ENCODE peak calls at places on chromosomes 3 and 15, in eight cellular contexts. C, D, E, U, L, P, F and Y are unnamed samples.

GRCh38 chr15:38899300-38899699 is 334.7 kb upstream of the RASGRP1 start:
- DNase-seq in P (no peak), F (no peak), L (no peak), U (peak), D (no peak), E (no peak), C (no peak), Y (no peak)

GRCh38 chr3:159273070-159273469 is 471.2 kb downstream of the MFSD1 start:
- DNase-seq in U (no peak), C (no peak), D (no peak), E (no peak), F (no peak), L (no peak), P (no peak), Y (no peak)

GRCh38 chr3:127325630-127325961 is 37.8 kb upstream of the PRR20G start:
- DNase-seq in D (no peak), E (no peak), F (no peak), L (no peak), U (no peak), P (no peak), C (no peak), Y (no peak)

GRCh38 chr3:152213086-152213674 is 55.5 kb upstream of the MBNL1 start:
- DNase-seq in U (peak), D (no peak), F (no peak), C (peak), L (no peak), E (no peak), P (no peak), Y (no peak)

GRCh38 chr3:126659915-126660886 is 5.3 kb upstream of the TXNRD3 start:
- DNase-seq in D (no peak), E (no peak), C (peak), F (peak), L (no peak), P (no peak), U (peak), Y (no peak)

GRCh38 chr15:98920091-98920880 is 87.3 kb downstream of the PGPEP1L start:
- DNase-seq in E (no peak), D (no peak), P (no peak), L (no peak), F (no peak), C (no peak), U (no peak), Y (no peak)

GRCh38 chr3:194732617-194733016 is 46.9 kb downstream of the FAM43A start:
- DNase-seq in L (no peak), P (no peak), F (no peak), D (no peak), E (no peak), C (no peak), U (no peak), Y (no peak)

GRCh38 chr15:68431792-68432401 is at the start of gene ITGA11:
- DNase-seq in F (no peak), C (peak), P (no peak), E (peak), D (no peak), L (no peak), U (no peak), Y (no peak)

GRCh38 chr3:126149960-126150515 is 30.3 kb downstream of the ALDH1L1 start:
- DNase-seq in F (no peak), U (no peak), D (no peak), L (no peak), C (peak), E (peak), P (no peak), Y (no peak)

GRCh38 chr15:62454567-62455172 is 289.6 kb upstream of the C2CD4B start:
- DNase-seq in U (no peak), P (no peak), F (no peak), E (no peak), D (no peak), C (no peak), L (no peak), Y (no peak)

GRCh38 chr3:10875914-10876313 is 59.9 kb downstream of the SLC6A11 start:
- DNase-seq in U (no peak), C (no peak), P (no peak), L (no peak), E (no peak), D (no peak), F (no peak), Y (no peak)

GRCh38 chr3:12773030-12773723 is 14.1 kb upstream of the TMEM40 start:
- DNase-seq in D (no peak), L (no peak), E (no peak), F (no peak), C (no peak), U (no peak), P (no peak), Y (no peak)

GRCh38 chr15:101099183-101099582 is 152.7 kb downstream of the CHSY1 start:
- DNase-seq in L (no peak), C (no peak), U (no peak), F (no peak), P (peak), E (no peak), D (no peak), Y (no peak)

GRCh38 chr15:66154581-66154980 is 99.0 kb downstream of the MEGF11 start:
- DNase-seq in F (no peak), D (no peak), C (no peak), P (no peak), U (no peak), L (no peak), E (no peak), Y (no peak)

GRCh38 chr3:119500265-119500664 is 1.9 kb downstream of the TIMMDC1 start:
- DNase-seq in L (no peak), P (no peak), E (no peak), D (no peak), F (no peak), U (no peak), C (no peak), Y (no peak)

GRCh38 chr15:101086394-101087171 is 165.3 kb downstream of the CHSY1 start:
- DNase-seq in E (no peak), U (no peak), P (no peak), L (no peak), F (no peak), D (no peak), C (no peak), Y (no peak)

GRCh38 chr3:64848822-64849221 is 161.0 kb upstream of the ADAMTS9 start:
- DNase-seq in L (no peak), U (peak), F (no peak), C (peak), D (no peak), E (no peak), P (no peak), Y (peak)

GRCh38 chr3:22971497-22971896 is 231.6 kb upstream of the UBE2E2 start:
- DNase-seq in D (no peak), C (no peak), F (no peak), E (no peak), P (no peak), U (no peak), L (no peak), Y (no peak)

GRCh38 chr3:61094608-61095007 is 156.6 kb downstream of the FHIT start:
- DNase-seq in L (no peak), C (no peak), F (no peak), E (no peak), U (no peak), D (no peak), P (no peak), Y (no peak)

GRCh38 chr3:15637131-15637951 is 35.8 kb downstream of the BTD start:
- DNase-seq in C (no peak), D (no peak), U (no peak), F (no peak), L (no peak), P (no peak), E (no peak), Y (no peak)

GRCh38 chr3:71902258-71903128 is 117.5 kb upstream of the PROK2 start:
- DNase-seq in D (no peak), P (no peak), L (no peak), F (no peak), E (no peak), C (no peak), U (no peak), Y (no peak)

GRCh38 chr15:86650084-86650483 is 570.4 kb downstream of the AGBL1 start:
- DNase-seq in D (no peak), U (no peak), E (no peak), F (peak), C (no peak), P (no peak), L (no peak), Y (peak)

GRCh38 chr3:127859706-127860105 is 37.4 kb upstream of the MGLL start:
- DNase-seq in U (no peak), E (no peak), L (no peak), D (no peak), P (no peak), C (no peak), F (no peak), Y (no peak)

GRCh38 chr3:50237133-50237651 is 1.2 kb downstream of the GNAI2 start:
- DNase-seq in U (peak), P (peak), C (peak), D (no peak), F (no peak), L (no peak), E (no peak), Y (no peak)

GRCh38 chr3:14329116-14329830 is 73.1 kb upstream of the SLC6A6 start:
- DNase-seq in E (no peak), P (no peak), C (peak), D (no peak), F (peak), L (no peak), U (no peak), Y (peak)

GRCh38 chr15:81225161-81225671 is 28.5 kb downstream of the IL16 start:
- DNase-seq in P (no peak), L (no peak), F (no peak), U (no peak), E (no peak), C (peak), D (no peak), Y (peak)

GRCh38 chr3:52248816-52249547 is 3.4 kb downstream of the PPM1M start:
- DNase-seq in C (no peak), E (no peak), D (no peak), L (no peak), F (no peak), U (no peak), P (no peak), Y (no peak)

GRCh38 chr15:62087671-62088360 is 21.0 kb downstream of the C2CD4A start:
- DNase-seq in F (no peak), D (no peak), C (peak), E (no peak), U (peak), L (no peak), P (no peak), Y (peak)

GRCh38 chr15:70362350-70362749 is 264.6 kb upstream of the TLE3 start:
- DNase-seq in U (no peak), P (no peak), F (no peak), C (no peak), L (no peak), D (no peak), E (no peak), Y (no peak)

GRCh38 chr15:81087694-81088093 is 46.4 kb upstream of the CFAP161 start:
- DNase-seq in L (no peak), F (no peak), D (no peak), E (no peak), C (no peak), P (no peak), U (no peak), Y (no peak)